ENCODE peak calls at places on chromosomes 2 and 18, in seven cellular contexts. X is Peyer's patch; T is AG08396; U is fibroblast of pulmonary artery; F is RKO; I is activated effector memory CD4-positive, alpha-beta T cell treated with anti-CD3 and anti-CD28 coated beads, Interleukin-2, amount 50 U/mL, for 16 hours; Z is NCI-H345. C is an unnamed sample.
A peak's percentile ranks its signal among the peaks of the same experiment; 100 is the strongest.

GRCh38 chr2:128315122-128315828 is 3.4 kb downstream of the HS6ST1 start:
- DNase-seq in F (no peak), T (no peak), U (no peak), Z (peak; percentile 33), I (peak; percentile 53), X (no peak), C (no peak)

GRCh38 chr2:160561551-160562280 is 68.1 kb upstream of the RBMS1 start:
- DNase-seq in F (peak; percentile 7), Z (no peak), U (peak; percentile 80), T (no peak), X (no peak), I (no peak), C (no peak)

GRCh38 chr18:48676346-48676745 is 137.5 kb downstream of the CTIF start:
- DNase-seq in X (peak; percentile 33), I (peak; percentile 51), T (no peak), Z (no peak), F (no peak), U (no peak), C (no peak)

GRCh38 chr18:3066391-3067079 is 53.6 kb upstream of the LPIN2 start:
- DNase-seq in T (no peak), Z (no peak), I (no peak), F (no peak), X (no peak), U (no peak), C (no peak)

GRCh38 chr2:128584296-128584900 is 265.7 kb upstream of the HS6ST1 start:
- DNase-seq in U (peak; percentile 97), X (no peak), T (peak; percentile 54), F (no peak), I (no peak), Z (no peak), C (no peak)

GRCh38 chr18:53745986-53746385 is 478.5 kb downstream of the MBD2 start:
- DNase-seq in Z (no peak), X (no peak), I (no peak), T (no peak), F (no peak), U (no peak), C (no peak)

GRCh38 chr2:74835831-74836674 is 2.1 kb downstream of the HK2 start:
- DNase-seq in T (peak; percentile 54), I (no peak), Z (peak; percentile 68), U (peak; percentile 64), X (no peak), F (peak; percentile 86), C (no peak)

GRCh38 chr2:111905990-111906735 is 7.8 kb downstream of the MERTK start:
- DNase-seq in Z (no peak), U (no peak), F (no peak), X (no peak), I (no peak), T (no peak), C (no peak)

GRCh38 chr18:31317860-31318259 is at the start of gene DSG1:
- DNase-seq in I (no peak), Z (no peak), T (no peak), U (no peak), F (no peak), X (no peak), C (no peak)

GRCh38 chr2:240451108-240451611 is 15.7 kb downstream of the GPC1 start:
- DNase-seq in Z (peak; percentile 23), I (no peak), T (no peak), F (no peak), U (no peak), X (no peak), C (peak; percentile 29)

GRCh38 chr18:34493099-34493544 is 217.0 kb upstream of the DTNA start:
- DNase-seq in I (no peak), X (peak; percentile 48), U (peak; percentile 68), Z (peak; percentile 89), T (peak; percentile 68), F (no peak), C (peak; percentile 90)

GRCh38 chr18:2846638-2847340 is at the start of gene EMILIN2:
- DNase-seq in Z (no peak), F (no peak), T (peak; percentile 41), U (peak; percentile 38), I (peak; percentile 75), X (peak; percentile 58), C (peak; percentile 82)

GRCh38 chr2:215590353-215590752 is 154.5 kb upstream of the FN1 start:
- DNase-seq in U (no peak), I (no peak), Z (no peak), F (no peak), X (no peak), T (no peak), C (no peak)

GRCh38 chr2:40043191-40043590 is 264.1 kb upstream of the THUMPD2 start:
- DNase-seq in X (no peak), I (no peak), F (no peak), T (no peak), U (peak; percentile 8), Z (no peak), C (no peak)

GRCh38 chr18:3612315-3612714 is 162.3 kb downstream of the TGIF1 start:
- DNase-seq in X (no peak), U (no peak), T (no peak), I (no peak), F (no peak), Z (no peak), C (no peak)

GRCh38 chr2:187654535-187654934 is 100.3 kb upstream of the TFPI start:
- DNase-seq in Z (peak; percentile 76), F (no peak), U (no peak), I (no peak), T (no peak), X (no peak), C (no peak)

GRCh38 chr2:28545590-28546195 is 49.8 kb downstream of the PLB1 start:
- DNase-seq in I (no peak), U (no peak), Z (no peak), F (no peak), T (no peak), X (no peak), C (no peak)

GRCh38 chr2:63056309-63057065 is 5.9 kb downstream of the OTX1 start:
- DNase-seq in F (no peak), U (no peak), Z (no peak), T (peak; percentile 12), X (peak; percentile 66), I (no peak), C (no peak)

GRCh38 chr2:9106338-9107167 is 100.1 kb upstream of the ASAP2 start:
- DNase-seq in U (peak; percentile 42), X (no peak), I (peak; percentile 16), Z (peak; percentile 95), F (no peak), T (no peak), C (no peak)

GRCh38 chr2:177693658-177694334 is 301.2 kb downstream of the AGPS start:
- DNase-seq in Z (no peak), T (no peak), F (no peak), X (no peak), U (no peak), I (no peak), C (no peak)

GRCh38 chr2:22995576-22995975 is 389.4 kb upstream of the KLHL29 start:
- DNase-seq in T (no peak), I (no peak), U (no peak), X (no peak), F (no peak), Z (no peak), C (no peak)

GRCh38 chr2:41872646-41873045 is 175.2 kb upstream of the PKDCC start:
- DNase-seq in U (peak; percentile 37), Z (no peak), X (no peak), T (no peak), I (no peak), F (no peak), C (no peak)

GRCh38 chr2:142707318-142707717 is 170.1 kb upstream of the KYNU start:
- DNase-seq in U (no peak), F (no peak), Z (no peak), T (no peak), I (no peak), X (no peak), C (no peak)

GRCh38 chr2:144595686-144596073 is 75.8 kb upstream of the ZEB2 start:
- DNase-seq in T (no peak), Z (no peak), X (no peak), I (no peak), U (no peak), F (no peak), C (no peak)

GRCh38 chr2:201781583-201782051 is 884 bp upstream of the ALS2 start:
- DNase-seq in Z (peak; percentile 41), I (no peak), U (peak; percentile 10), T (no peak), X (no peak), F (no peak), C (peak; percentile 30)

GRCh38 chr2:10575566-10576300 is 114.0 kb downstream of the NOL10 start:
- DNase-seq in Z (no peak), T (peak; percentile 71), I (no peak), F (peak; percentile 98), X (no peak), U (peak; percentile 82), C (no peak)

GRCh38 chr18:13239557-13239956 is 21.0 kb downstream of the LDLRAD4 start:
- DNase-seq in Z (no peak), F (no peak), I (peak; percentile 50), X (no peak), U (no peak), T (no peak), C (no peak)

GRCh38 chr2:198657520-198658121 is 800.1 kb downstream of the SATB2 start:
- DNase-seq in X (no peak), U (peak; percentile 7), I (no peak), F (peak; percentile 41), Z (peak; percentile 49), T (peak; percentile 3), C (no peak)

GRCh38 chr2:238527565-238527964 is 100.8 kb downstream of the ASB1 start:
- DNase-seq in F (no peak), I (no peak), X (no peak), T (peak; percentile 80), U (peak; percentile 33), Z (no peak), C (no peak)

GRCh38 chr2:108988796-108989713 is at the start of gene EDAR:
- DNase-seq in I (peak; percentile 72), F (peak; percentile 14), Z (peak; percentile 59), U (peak; percentile 15), T (no peak), X (peak; percentile 66), C (no peak)

GRCh38 chr2:38380397-38381130 is 3.5 kb upstream of the ATL2 start:
- DNase-seq in U (peak; percentile 46), F (no peak), T (no peak), Z (no peak), I (no peak), X (no peak), C (no peak)

GRCh38 chr2:174888136-174888535 is 117.0 kb downstream of the CHN1 start:
- DNase-seq in F (no peak), X (no peak), U (peak; percentile 53), T (no peak), I (no peak), Z (no peak), C (no peak)

GRCh38 chr2:228446732-228447131 is 265.2 kb upstream of the SPHKAP start:
- DNase-seq in Z (peak; percentile 99), T (no peak), U (no peak), X (no peak), I (no peak), F (no peak), C (no peak)

GRCh38 chr2:168717790-168718502 is 84.5 kb upstream of the NOSTRIN start:
- DNase-seq in U (no peak), X (no peak), Z (no peak), F (no peak), I (no peak), T (no peak), C (no peak)

GRCh38 chr2:74806913-74807312 is 27.0 kb upstream of the HK2 start:
- DNase-seq in U (no peak), F (no peak), Z (no peak), I (no peak), T (no peak), X (no peak), C (no peak)